ENCODE peak calls at places on chromosomes 3 and 15, in four cellular contexts. L is cardiac fibroblast, N is BJ, A is IMR-90. J is an unnamed sample.

GRCh38 chr3:45792036-45792435 is 4.3 kb downstream of the SLC6A20 start:
- DNase-seq in N (no peak), A (no peak), L (no peak), J (no peak)

GRCh38 chr3:16849795-16850194 is 35.0 kb upstream of the PLCL2 start:
- DNase-seq in A (peak), L (peak), N (peak), J (no peak)

GRCh38 chr3:195081242-195081963 is 189.6 kb downstream of the XXYLT1 start:
- DNase-seq in N (no peak), L (no peak), A (peak), J (no peak)

GRCh38 chr15:34737379-34737928 is 17.3 kb downstream of the GJD2 start:
- DNase-seq in N (no peak), A (peak), L (no peak), J (no peak)

GRCh38 chr3:45154641-45155147 is 8.5 kb upstream of the CDCP1 start:
- DNase-seq in N (no peak), A (peak), L (peak), J (no peak)

GRCh38 chr15:73305331-73306211 is 63.2 kb downstream of the HCN4 start:
- DNase-seq in L (peak), N (no peak), A (peak), J (no peak)

GRCh38 chr15:29568840-29569532 is 253.3 kb downstream of the TJP1 start:
- DNase-seq in A (no peak), L (peak), N (no peak), J (no peak)

GRCh38 chr15:78811825-78812183 is 540 bp upstream of the ADAMTS7 start:
- DNase-seq in N (no peak), L (no peak), A (no peak), J (no peak)

GRCh38 chr3:56788506-56788905 is 13.2 kb downstream of the ARHGEF3 start:
- DNase-seq in N (no peak), L (no peak), A (no peak), J (no peak)

GRCh38 chr3:97910931-97911351 is 61.3 kb downstream of the RIOX2 start:
- DNase-seq in L (no peak), A (no peak), N (no peak), J (no peak)

GRCh38 chr3:45023675-45024074 is 2.4 kb upstream of the CLEC3B start:
- DNase-seq in N (no peak), L (no peak), A (no peak), J (no peak)

GRCh38 chr3:61771976-61772375 is 210.6 kb downstream of the PTPRG start:
- DNase-seq in L (peak), A (no peak), N (no peak), J (no peak)

GRCh38 chr15:50190166-50190570 is 8.2 kb downstream of the SLC27A2 start:
- DNase-seq in L (no peak), A (no peak), N (no peak), J (no peak)

GRCh38 chr3:183349421-183350157 is 78.8 kb downstream of the MCF2L2 start:
- DNase-seq in A (no peak), N (no peak), L (no peak), J (no peak)

GRCh38 chr3:158313344-158313927 is 203.5 kb downstream of the RSRC1 start:
- DNase-seq in A (peak), L (peak), N (no peak), J (no peak)
- TF ChIP-seq CTCF in A (peak), L (no peak), N (peak), J (no peak)

GRCh38 chr3:71245052-71245488 is 338.5 kb downstream of the FOXP1 start:
- DNase-seq in N (peak), L (peak), A (peak), J (no peak)
- H3K4me3 ChIP-seq in N (no peak), L (peak), A (peak), J (no peak)

DNA sequence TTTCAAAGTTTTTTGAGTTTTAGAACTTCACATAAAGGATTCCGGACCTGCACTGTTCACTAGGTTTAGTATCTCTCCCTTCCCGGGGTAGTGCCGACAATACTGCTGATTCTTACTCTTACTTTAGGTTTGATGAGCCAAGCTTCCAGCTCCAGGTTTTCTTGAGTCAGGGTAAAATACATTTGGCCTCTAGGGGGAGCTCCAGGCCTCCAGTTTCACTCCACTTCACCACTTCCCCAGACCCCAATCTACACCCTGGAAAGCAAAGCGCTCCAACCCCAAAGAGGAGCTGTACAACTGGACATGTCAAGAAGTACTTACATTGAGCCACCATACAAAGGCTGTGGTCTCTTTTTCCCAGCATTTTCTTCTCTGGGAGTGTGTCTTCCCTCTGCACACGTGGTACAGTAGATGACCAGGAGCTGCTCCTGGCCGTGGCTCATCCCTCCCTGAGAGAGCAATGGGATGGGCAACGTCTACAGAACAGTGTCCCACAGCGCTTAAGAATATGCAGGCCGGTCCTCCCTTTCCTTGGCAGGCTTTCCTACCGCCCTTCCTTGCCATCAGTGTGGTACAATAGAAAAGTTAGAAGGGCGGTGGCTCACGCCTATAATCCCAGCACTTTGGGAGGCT is 93.9 kb upstream of the CCDC80 start:
- DNase-seq in A (peak), N (no peak), L (peak), J (no peak)
- TF ChIP-seq CTCF in A (peak), N (peak), L (peak), J (peak)

GRCh38 chr3:184526158-184526483 is 35.5 kb upstream of the EPHB3 start:
- DNase-seq in A (no peak), N (no peak), L (peak), J (no peak)
- H3K4me3 ChIP-seq in A (no peak), N (no peak), L (peak), J (no peak)

DNA sequence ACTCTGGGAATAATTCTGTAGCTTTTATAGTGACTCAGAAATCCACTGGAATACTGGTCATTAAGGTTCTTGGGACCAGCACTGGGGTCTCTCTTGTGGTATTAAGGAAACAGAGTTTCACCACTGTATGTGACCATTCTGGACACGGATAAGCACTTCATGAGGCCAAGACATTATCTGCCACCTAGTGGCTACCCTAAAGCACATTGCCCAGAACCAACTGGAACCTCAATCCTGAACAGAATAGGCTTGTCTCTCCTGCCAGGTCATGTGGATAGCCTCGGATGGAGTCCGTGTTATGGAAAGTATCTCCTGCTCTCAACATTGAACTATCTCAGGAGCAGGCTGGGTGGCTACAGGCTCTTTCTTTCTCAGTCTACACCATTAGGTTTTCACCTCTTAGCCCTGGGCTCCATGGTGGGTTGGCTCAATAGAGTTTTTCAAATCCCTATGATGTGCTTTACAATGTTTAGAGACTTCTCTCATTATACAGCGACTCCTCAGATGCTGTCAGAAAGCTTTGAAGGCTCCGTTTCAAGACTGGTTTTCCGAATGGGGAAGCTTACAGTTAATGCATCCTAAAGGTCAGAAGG is 167.6 kb upstream of the ST8SIA2 start:
- DNase-seq in N (no peak), A (no peak), L (peak), J (peak)
- TF ChIP-seq CTCF in N (peak), A (peak), L (no peak), J (peak)

DNA sequence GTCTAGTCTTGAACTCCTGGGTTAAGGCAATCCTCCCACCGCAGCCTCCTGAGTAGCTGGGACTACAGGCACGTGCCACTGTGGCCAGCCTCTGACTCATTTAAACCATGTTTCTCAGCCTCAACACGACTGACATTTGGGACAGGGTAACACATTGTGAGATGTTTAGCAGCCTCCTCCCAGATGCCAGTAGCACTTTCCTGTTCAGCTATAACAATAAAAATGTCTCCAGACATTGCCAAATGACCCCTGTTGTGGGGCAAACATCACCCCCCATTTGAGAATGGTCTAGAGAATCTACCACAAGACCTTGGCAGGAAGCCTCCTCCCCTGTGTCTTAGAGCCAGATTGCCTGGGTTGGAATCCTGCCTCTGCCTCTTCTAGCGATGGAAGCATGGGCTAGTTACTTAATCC is 8.4 kb downstream of the TMEM40 start:
- DNase-seq in N (peak), A (peak), L (peak), J (peak)
- H3K4me3 ChIP-seq in N (no peak), A (no peak), L (no peak), J (no peak)

GRCh38 chr3:7618606-7619005 is 757.7 kb downstream of the GRM7 start:
- DNase-seq in A (no peak), L (no peak), N (no peak), J (no peak)

GRCh38 chr3:7621645-7622044 is 760.7 kb downstream of the GRM7 start:
- DNase-seq in L (no peak), A (no peak), N (no peak), J (no peak)
- TF ChIP-seq CTCF in L (no peak), A (no peak), N (no peak), J (no peak)

GRCh38 chr3:101065962-101066361 is 72.7 kb upstream of the ABI3BP start:
- DNase-seq in N (peak), L (peak), A (peak), J (peak)
- H3K4me3 ChIP-seq in N (no peak), L (no peak), A (no peak), J (no peak)